ENCODE peak calls at places on chromosomes 12 and 14, in nine cellular contexts. U is body of pancreas, X is HCT116, P is right lobe of liver, C is K562, F is IMR-90, K is thyroid gland, R is esophagus muscularis mucosa, L is heart left ventricle. V is an unnamed sample.

GRCh38 chr12:546920-547845 is 87.4 kb downstream of the B4GALNT3 start:
- DNase-seq in L (peak), U (peak), F (peak), R (no peak), P (peak), X (peak), C (peak), K (peak), V (no peak)

GRCh38 chr12:103178681-103179080 is 221.2 kb downstream of the ASCL1 start:
- DNase-seq in F (no peak), L (no peak), C (no peak), U (no peak), R (no peak), K (no peak), P (no peak), X (no peak), V (no peak)

GRCh38 chr14:55780156-55780946 is 200.3 kb downstream of the KTN1 start:
- DNase-seq in R (no peak), U (peak), P (peak), X (no peak), L (peak), F (peak), C (no peak), K (peak), V (peak)

GRCh38 chr12:1533205-1533601 is 61.2 kb downstream of the FBXL14 start:
- DNase-seq in R (no peak), K (no peak), L (no peak), U (no peak), F (no peak), C (peak), P (no peak), X (no peak), V (peak)

GRCh38 chr12:87509233-87509820 is 519.9 kb downstream of the C12orf50 start:
- DNase-seq in C (no peak), F (peak), K (no peak), R (no peak), X (peak), U (no peak), P (no peak), L (no peak), V (no peak)

GRCh38 chr12:52182898-52183543 is 8.8 kb downstream of the KRT80 start:
- DNase-seq in P (no peak), K (no peak), L (no peak), F (peak), R (no peak), U (no peak), X (no peak), C (no peak), V (no peak)

GRCh38 chr12:90902596-90902995 is 52.4 kb downstream of the CCER1 start:
- DNase-seq in K (no peak), U (no peak), X (no peak), P (no peak), F (no peak), C (no peak), R (no peak), L (no peak), V (no peak)

GRCh38 chr14:30990766-30991165 is 34.7 kb upstream of the AP4S1 start:
- DNase-seq in U (no peak), R (no peak), L (no peak), C (no peak), P (no peak), K (no peak), F (peak), X (no peak), V (no peak)

GRCh38 chr12:48351022-48351708 is 446 bp upstream of the ZNF641 start:
- DNase-seq in K (peak), X (peak), F (peak), C (peak), L (no peak), R (peak), U (peak), P (no peak), V (peak)

GRCh38 chr14:88388741-88389282 is 3.4 kb downstream of the SPATA7 start:
- DNase-seq in C (no peak), F (no peak), R (no peak), L (no peak), P (no peak), K (no peak), X (no peak), U (no peak), V (no peak)

GRCh38 chr12:57360468-57360867 is 70.4 kb downstream of the R3HDM2 start:
- DNase-seq in L (no peak), C (no peak), R (no peak), P (no peak), X (no peak), K (no peak), F (no peak), U (no peak), V (no peak)

GRCh38 chr14:93019367-93019843 is 96.3 kb downstream of the ITPK1 start:
- DNase-seq in U (peak), F (no peak), X (no peak), R (no peak), L (no peak), K (no peak), C (no peak), P (no peak), V (no peak)

GRCh38 chr12:43226151-43226550 is 325.9 kb downstream of the ADAMTS20 start:
- DNase-seq in L (no peak), P (no peak), U (no peak), F (no peak), R (no peak), X (no peak), C (no peak), K (no peak), V (no peak)

GRCh38 chr12:15728118-15728598 is 61.0 kb downstream of the EPS8 start:
- DNase-seq in R (no peak), P (no peak), X (peak), U (no peak), L (no peak), C (no peak), F (peak), K (no peak), V (no peak)

GRCh38 chr12:57842342-57843294 is 3.9 kb downstream of the CTDSP2 start:
- DNase-seq in C (peak), L (no peak), K (no peak), U (peak), X (no peak), R (no peak), F (peak), P (no peak), V (no peak)

GRCh38 chr12:4809013-4809448 is 88.8 kb downstream of the GALNT8 start:
- DNase-seq in L (no peak), C (no peak), K (no peak), U (peak), F (no peak), R (no peak), X (no peak), P (no peak), V (peak)

GRCh38 chr12:129202109-129202814 is 349.0 kb downstream of the GLT1D1 start:
- DNase-seq in K (no peak), P (no peak), R (no peak), U (no peak), L (no peak), F (no peak), C (peak), X (no peak), V (no peak)

GRCh38 chr12:119075222-119075787 is 94.0 kb downstream of the SRRM4 start:
- DNase-seq in L (no peak), U (no peak), C (no peak), X (no peak), R (no peak), F (no peak), K (no peak), P (no peak), V (no peak)

GRCh38 chr12:105393586-105393985 is 63.1 kb downstream of the C12orf75 start:
- DNase-seq in X (no peak), L (no peak), P (no peak), C (no peak), R (no peak), K (no peak), F (peak), U (no peak), V (no peak)

GRCh38 chr12:16037533-16037932 is 126.4 kb downstream of the DERA start:
- DNase-seq in R (no peak), U (no peak), F (no peak), K (no peak), X (no peak), P (no peak), L (no peak), C (no peak), V (no peak)

GRCh38 chr12:129179941-129180340 is 326.7 kb downstream of the GLT1D1 start:
- DNase-seq in C (no peak), U (no peak), F (no peak), P (no peak), R (no peak), K (no peak), X (no peak), L (no peak), V (no peak)

GRCh38 chr14:38835874-38836273 is 267.2 kb downstream of the SEC23A start:
- DNase-seq in L (no peak), P (no peak), X (no peak), C (no peak), R (no peak), F (no peak), K (no peak), U (no peak), V (no peak)

GRCh38 chr12:107986183-107986582 is 142.9 kb upstream of the WSCD2 start:
- DNase-seq in R (peak), L (no peak), F (no peak), U (no peak), X (no peak), P (no peak), C (no peak), K (no peak), V (no peak)

GRCh38 chr12:107984973-107985372 is 144.1 kb upstream of the WSCD2 start:
- DNase-seq in X (no peak), R (no peak), K (no peak), P (no peak), F (no peak), C (no peak), L (no peak), U (no peak), V (no peak)

GRCh38 chr12:107992016-107992415 is 137.1 kb upstream of the WSCD2 start:
- DNase-seq in P (no peak), L (no peak), K (no peak), C (no peak), X (no peak), U (no peak), F (no peak), R (peak), V (no peak)

GRCh38 chr12:107992870-107993451 is 136.1 kb upstream of the WSCD2 start:
- DNase-seq in R (peak), P (no peak), U (peak), X (peak), K (peak), C (peak), L (no peak), F (peak), V (no peak)

GRCh38 chr12:107990325-107990724 is 138.8 kb upstream of the WSCD2 start:
- DNase-seq in R (peak), K (peak), P (peak), U (peak), X (peak), L (no peak), F (no peak), C (peak), V (no peak)
- TF ChIP-seq CTCF in R (peak), K (peak), P (peak), U (peak), X (peak), L (peak), F (peak), C (peak), V (no peak)

DNA sequence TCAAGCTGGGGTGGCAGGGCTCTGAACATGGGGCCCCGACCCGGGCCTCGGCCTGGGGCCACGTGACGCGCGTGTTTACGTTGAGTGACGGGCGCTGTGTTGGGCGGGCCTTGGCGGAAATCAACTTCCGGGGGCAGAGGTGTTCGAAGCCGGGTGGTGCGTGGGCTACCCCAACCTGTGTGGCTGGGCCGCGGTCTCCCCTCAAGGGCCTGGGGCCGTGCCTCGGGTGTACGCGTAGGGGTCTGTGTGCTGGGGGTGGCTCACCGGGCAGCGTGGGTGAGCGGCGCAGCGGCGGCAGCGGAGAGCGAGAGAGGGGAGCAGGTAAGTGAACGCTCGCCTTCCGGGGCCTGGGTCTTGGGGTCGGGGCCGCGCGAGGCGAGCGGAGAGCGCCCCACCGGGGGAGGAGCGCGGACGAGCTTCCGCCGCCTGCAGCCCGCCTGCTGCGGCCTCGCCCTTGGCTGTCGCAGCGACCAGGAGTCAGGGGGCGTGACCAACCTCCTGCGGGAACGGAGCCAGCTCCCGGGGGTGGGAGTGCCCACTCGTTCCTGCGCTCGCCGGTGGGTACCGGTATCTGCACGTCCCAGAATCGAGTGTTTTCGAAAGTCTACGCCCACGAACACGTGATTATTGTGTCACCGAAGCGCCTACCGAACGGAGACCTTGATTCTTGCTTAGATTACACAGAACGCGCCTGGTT is at the start of gene CCDC91:
- DNase-seq in L (peak), R (peak), U (peak), K (peak), F (peak), P (peak), C (peak), X (peak), V (peak)
- TF ChIP-seq POLR2A in L (peak), R (no peak), U (peak), K (no peak), F (peak), P (peak), C (peak), X (peak), V (no peak)

DNA sequence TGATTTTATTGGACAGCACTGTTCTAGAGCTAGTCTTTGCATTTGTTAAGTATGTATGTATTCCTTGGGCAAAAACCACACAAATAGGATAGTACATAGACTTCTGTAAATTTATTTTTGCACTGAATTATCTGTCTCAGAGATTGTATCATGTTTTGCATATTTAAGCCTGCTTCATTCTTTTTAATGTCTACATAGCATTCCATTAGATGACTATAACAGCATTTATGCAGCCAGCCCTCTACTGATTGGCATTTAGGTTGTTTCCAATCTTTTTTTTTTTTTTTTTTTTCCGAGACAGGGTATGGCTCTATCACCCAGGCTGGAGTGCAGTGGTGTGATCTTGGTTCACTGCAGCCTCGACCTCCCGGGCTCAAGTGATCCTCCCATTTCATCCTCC is 34.5 kb downstream of the SYNDIG1L start:
- DNase-seq in C (no peak), F (no peak), L (no peak), U (no peak), X (no peak), P (no peak), R (no peak), K (no peak), V (no peak)
- TF ChIP-seq CTCF in C (no peak), F (no peak), L (no peak), U (no peak), X (no peak), P (no peak), R (no peak), K (no peak), V (no peak)

GRCh38 chr14:22332671-22333407 is 256.2 kb downstream of the DAD1 start:
- DNase-seq in P (no peak), K (no peak), L (no peak), U (no peak), F (no peak), R (no peak), C (peak), X (no peak), V (no peak)

GRCh38 chr14:22334275-22334577 is 254.8 kb downstream of the DAD1 start:
- DNase-seq in U (no peak), X (no peak), L (no peak), P (no peak), C (no peak), K (no peak), R (no peak), F (no peak), V (no peak)

GRCh38 chr14:22336031-22336430 is 253.0 kb downstream of the DAD1 start:
- DNase-seq in P (no peak), U (no peak), F (no peak), K (no peak), C (no peak), R (no peak), X (no peak), L (no peak), V (no peak)

GRCh38 chr14:22333408-22334274 is 255.4 kb downstream of the DAD1 start:
- DNase-seq in R (no peak), L (no peak), P (no peak), F (peak), X (peak), U (peak), K (no peak), C (peak), V (peak)

DNA sequence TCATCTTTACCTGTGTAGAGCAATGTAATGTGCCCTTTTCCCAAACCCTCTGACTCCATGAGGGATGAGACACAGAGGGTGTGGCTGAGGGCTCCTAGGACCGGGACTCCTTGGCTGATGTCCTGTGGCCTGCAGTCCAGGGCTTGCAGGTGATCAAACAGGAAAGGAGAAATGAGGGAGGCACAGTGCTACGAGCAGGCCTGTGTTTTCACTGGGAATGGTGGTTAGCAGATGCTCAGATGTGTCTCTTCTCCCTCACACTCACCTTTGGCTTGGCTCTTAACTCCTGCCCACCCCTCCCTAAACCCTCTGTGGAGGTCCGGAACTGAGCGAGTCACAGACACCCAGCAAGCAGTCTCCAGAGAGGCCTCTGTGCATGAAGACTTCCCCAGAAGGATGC is 254.4 kb downstream of the DAD1 start:
- DNase-seq in U (no peak), C (no peak), X (no peak), L (no peak), F (no peak), P (no peak), R (no peak), K (no peak), V (no peak)
- TF ChIP-seq POLR2A in U (no peak), C (no peak), X (no peak), L (no peak), F (no peak), P (no peak), R (no peak), K (no peak), V (no peak)

GRCh38 chr14:23569443-23570151 is 2.0 kb upstream of the AP1G2 start:
- DNase-seq in X (peak), P (no peak), U (no peak), R (no peak), L (no peak), K (no peak), C (no peak), F (no peak), V (no peak)
- TF ChIP-seq CTCF in X (peak), P (no peak), U (no peak), R (no peak), L (no peak), K (no peak), C (no peak), F (no peak), V (no peak)

GRCh38 chr12:65860584-65860983 is 36.3 kb downstream of the HMGA2 start:
- DNase-seq in P (no peak), K (no peak), C (no peak), R (no peak), F (no peak), X (no peak), U (no peak), L (no peak), V (no peak)
- TF ChIP-seq POLR2A in P (no peak), K (no peak), C (no peak), R (no peak), F (no peak), X (no peak), U (no peak), L (no peak), V (no peak)